ENCODE peak calls at places on chromosomes 11 and 22, in four cellular contexts. One of them, this sample, is unnamed.

GRCh38 chr11:79896258-79896657 is 455.4 kb upstream of the TENM4 start:
- DNase-seq in mammary epithelial cell: peak; percentile 31
- DNase-seq in WERI-Rb-1: no peak
- DNase-seq in naive thymus-derived CD4-positive, alpha-beta T cell: no peak
- DNase-seq in this sample: no peak

GRCh38 chr11:123122852-123123251 is 60.9 kb upstream of the HSPA8 start:
- DNase-seq in WERI-Rb-1: no peak
- DNase-seq in naive thymus-derived CD4-positive, alpha-beta T cell: no peak
- DNase-seq in mammary epithelial cell: no peak
- DNase-seq in this sample: no peak

GRCh38 chr11:64093233-64094039 is 57.7 kb downstream of the FLRT1 start:
- DNase-seq in naive thymus-derived CD4-positive, alpha-beta T cell: no peak
- DNase-seq in mammary epithelial cell: no peak
- DNase-seq in WERI-Rb-1: peak; percentile 62
- DNase-seq in this sample: no peak

GRCh38 chr22:37373451-37373850 is 53.8 kb downstream of the ELFN2 start:
- DNase-seq in naive thymus-derived CD4-positive, alpha-beta T cell: no peak
- DNase-seq in WERI-Rb-1: no peak
- DNase-seq in mammary epithelial cell: no peak
- DNase-seq in this sample: no peak

GRCh38 chr22:21739828-21740377 is 4.3 kb upstream of the YPEL1 start:
- DNase-seq in WERI-Rb-1: no peak
- DNase-seq in mammary epithelial cell: no peak
- DNase-seq in naive thymus-derived CD4-positive, alpha-beta T cell: no peak
- DNase-seq in this sample: no peak

GRCh38 chr11:78373689-78374088 is 43.9 kb downstream of the GAB2 start:
- DNase-seq in WERI-Rb-1: no peak
- DNase-seq in naive thymus-derived CD4-positive, alpha-beta T cell: no peak
- DNase-seq in mammary epithelial cell: no peak
- DNase-seq in this sample: no peak

GRCh38 chr11:123707606-123708205 is 33.8 kb downstream of the ZNF202 start:
- DNase-seq in mammary epithelial cell: peak; percentile 52
- DNase-seq in naive thymus-derived CD4-positive, alpha-beta T cell: peak; percentile 70
- DNase-seq in WERI-Rb-1: peak; percentile 81
- DNase-seq in this sample: no peak

GRCh38 chr11:86624366-86624765 is 48.0 kb downstream of the ME3 start:
- DNase-seq in WERI-Rb-1: no peak
- DNase-seq in naive thymus-derived CD4-positive, alpha-beta T cell: no peak
- DNase-seq in mammary epithelial cell: no peak
- DNase-seq in this sample: no peak

GRCh38 chr22:44888491-44888941 is 121.3 kb downstream of the PHF21B start:
- DNase-seq in naive thymus-derived CD4-positive, alpha-beta T cell: no peak
- DNase-seq in WERI-Rb-1: no peak
- DNase-seq in mammary epithelial cell: no peak
- DNase-seq in this sample: no peak

GRCh38 chr11:69471329-69472052 is 10.0 kb upstream of the LINC01488 start:
- DNase-seq in naive thymus-derived CD4-positive, alpha-beta T cell: no peak
- DNase-seq in WERI-Rb-1: no peak
- DNase-seq in mammary epithelial cell: no peak
- DNase-seq in this sample: no peak

GRCh38 chr11:47870404-47870803 is 22.3 kb upstream of the NUP160 start:
- DNase-seq in WERI-Rb-1: no peak
- DNase-seq in mammary epithelial cell: no peak
- DNase-seq in naive thymus-derived CD4-positive, alpha-beta T cell: no peak
- DNase-seq in this sample: no peak

GRCh38 chr11:1557904-1558831 is 13.9 kb downstream of the DUSP8 start:
- DNase-seq in naive thymus-derived CD4-positive, alpha-beta T cell: no peak
- DNase-seq in WERI-Rb-1: no peak
- DNase-seq in mammary epithelial cell: no peak
- DNase-seq in this sample: no peak

GRCh38 chr11:126416542-126417090 is 61.1 kb downstream of the ST3GAL4 start:
- DNase-seq in mammary epithelial cell: no peak
- DNase-seq in WERI-Rb-1: no peak
- DNase-seq in naive thymus-derived CD4-positive, alpha-beta T cell: peak; percentile 54
- DNase-seq in this sample: peak; percentile 32

GRCh38 chr11:131888230-131888826 is 517.9 kb downstream of the NTM start:
- DNase-seq in WERI-Rb-1: no peak
- DNase-seq in naive thymus-derived CD4-positive, alpha-beta T cell: no peak
- DNase-seq in mammary epithelial cell: peak; percentile 90
- DNase-seq in this sample: no peak

GRCh38 chr11:69529001-69529400 is 47.5 kb downstream of the LINC01488 start:
- DNase-seq in WERI-Rb-1: no peak
- DNase-seq in mammary epithelial cell: no peak
- DNase-seq in naive thymus-derived CD4-positive, alpha-beta T cell: no peak
- DNase-seq in this sample: no peak

GRCh38 chr11:119204066-119204465 is 2.1 kb upstream of the CBL start:
- DNase-seq in WERI-Rb-1: no peak
- DNase-seq in naive thymus-derived CD4-positive, alpha-beta T cell: no peak
- DNase-seq in mammary epithelial cell: no peak
- DNase-seq in this sample: no peak

GRCh38 chr11:13009921-13010736 is 1.0 kb downstream of the RASSF10 start:
- DNase-seq in naive thymus-derived CD4-positive, alpha-beta T cell: no peak
- DNase-seq in mammary epithelial cell: peak; percentile 68
- DNase-seq in WERI-Rb-1: peak; percentile 12
- DNase-seq in this sample: no peak

GRCh38 chr11:85826096-85826855 is 15.3 kb upstream of the SYTL2 start:
- DNase-seq in mammary epithelial cell: peak; percentile 41
- DNase-seq in naive thymus-derived CD4-positive, alpha-beta T cell: peak; percentile 28
- DNase-seq in WERI-Rb-1: peak; percentile 62
- DNase-seq in this sample: no peak

GRCh38 chr11:77379253-77379652 is 77.8 kb upstream of the GDPD4 start:
- DNase-seq in mammary epithelial cell: no peak
- DNase-seq in WERI-Rb-1: no peak
- DNase-seq in naive thymus-derived CD4-positive, alpha-beta T cell: no peak
- DNase-seq in this sample: no peak

GRCh38 chr11:120108154-120108784 is 29.6 kb downstream of the TRIM29 start:
- DNase-seq in WERI-Rb-1: peak; percentile 76
- DNase-seq in naive thymus-derived CD4-positive, alpha-beta T cell: peak; percentile 38
- DNase-seq in mammary epithelial cell: peak; percentile 50
- DNase-seq in this sample: peak; percentile 33

GRCh38 chr22:46405925-46406324 is 70.4 kb downstream of the TRMU start:
- DNase-seq in WERI-Rb-1: no peak
- DNase-seq in mammary epithelial cell: no peak
- DNase-seq in naive thymus-derived CD4-positive, alpha-beta T cell: no peak
- DNase-seq in this sample: no peak

GRCh38 chr22:50720301-50720845 is 17.6 kb upstream of the ACR start:
- DNase-seq in WERI-Rb-1: no peak
- DNase-seq in mammary epithelial cell: no peak
- DNase-seq in naive thymus-derived CD4-positive, alpha-beta T cell: no peak
- DNase-seq in this sample: no peak

GRCh38 chr11:44899959-44900358 is 50.7 kb downstream of the TP53I11 start:
- DNase-seq in naive thymus-derived CD4-positive, alpha-beta T cell: peak; percentile 13
- DNase-seq in mammary epithelial cell: peak; percentile 39
- DNase-seq in WERI-Rb-1: peak; percentile 53
- DNase-seq in this sample: no peak

GRCh38 chr11:123150882-123151281 is 44.2 kb downstream of the CLMP start:
- DNase-seq in naive thymus-derived CD4-positive, alpha-beta T cell: no peak
- DNase-seq in WERI-Rb-1: no peak
- DNase-seq in mammary epithelial cell: no peak
- DNase-seq in this sample: no peak

GRCh38 chr11:38718659-38719058 is 2120.6 kb upstream of the RAG2 start:
- DNase-seq in naive thymus-derived CD4-positive, alpha-beta T cell: no peak
- DNase-seq in WERI-Rb-1: no peak
- DNase-seq in mammary epithelial cell: no peak
- DNase-seq in this sample: no peak

GRCh38 chr11:108786281-108786990 is 121.6 kb downstream of the DDX10 start:
- DNase-seq in mammary epithelial cell: peak; percentile 8
- DNase-seq in WERI-Rb-1: no peak
- DNase-seq in naive thymus-derived CD4-positive, alpha-beta T cell: no peak
- DNase-seq in this sample: no peak

GRCh38 chr22:40244586-40244985 is 66.9 kb downstream of the TNRC6B start:
- DNase-seq in naive thymus-derived CD4-positive, alpha-beta T cell: no peak
- DNase-seq in WERI-Rb-1: no peak
- DNase-seq in mammary epithelial cell: no peak
- DNase-seq in this sample: no peak

GRCh38 chr11:2664331-2664730 is 35.5 kb downstream of the KCNQ1OT1 start:
- DNase-seq in naive thymus-derived CD4-positive, alpha-beta T cell: no peak
- DNase-seq in mammary epithelial cell: no peak
- DNase-seq in WERI-Rb-1: no peak
- DNase-seq in this sample: no peak

GRCh38 chr11:2662024-2662312 is 37.8 kb downstream of the KCNQ1OT1 start:
- DNase-seq in WERI-Rb-1: no peak
- DNase-seq in mammary epithelial cell: no peak
- DNase-seq in naive thymus-derived CD4-positive, alpha-beta T cell: no peak
- DNase-seq in this sample: no peak

GRCh38 chr11:2662430-2663299 is 37.1 kb downstream of the KCNQ1OT1 start:
- DNase-seq in mammary epithelial cell: no peak
- DNase-seq in naive thymus-derived CD4-positive, alpha-beta T cell: no peak
- DNase-seq in WERI-Rb-1: no peak
- DNase-seq in this sample: no peak

GRCh38 chr11:2663915-2664314 is 35.9 kb downstream of the KCNQ1OT1 start:
- DNase-seq in WERI-Rb-1: peak; percentile 2
- DNase-seq in naive thymus-derived CD4-positive, alpha-beta T cell: no peak
- DNase-seq in mammary epithelial cell: no peak
- DNase-seq in this sample: no peak

GRCh38 chr11:2663506-2663905 is 36.3 kb downstream of the KCNQ1OT1 start:
- DNase-seq in naive thymus-derived CD4-positive, alpha-beta T cell: no peak
- DNase-seq in mammary epithelial cell: no peak
- DNase-seq in WERI-Rb-1: no peak
- DNase-seq in this sample: no peak
- H3K9me3 ChIP-seq in naive thymus-derived CD4-positive, alpha-beta T cell: no peaks in the 10 kb centered on the region
- H3K9me3 ChIP-seq in mammary epithelial cell: peaks cover 20% of the 10 kb centered on the region
- H3K9me3 ChIP-seq in WERI-Rb-1: peaks cover 14% of the 10 kb centered on the region
- H3K9me3 ChIP-seq in this sample: no peaks in the 10 kb centered on the region

GRCh38 chr22:48556751-48557150 is 1270.9 kb downstream of the BRD1 start:
- DNase-seq in naive thymus-derived CD4-positive, alpha-beta T cell: no peak
- DNase-seq in mammary epithelial cell: no peak
- DNase-seq in WERI-Rb-1: no peak
- DNase-seq in this sample: no peak

GRCh38 chr22:48555606-48556005 is 1272.1 kb downstream of the BRD1 start:
- DNase-seq in mammary epithelial cell: no peak
- DNase-seq in WERI-Rb-1: no peak
- DNase-seq in naive thymus-derived CD4-positive, alpha-beta T cell: no peak
- DNase-seq in this sample: no peak

GRCh38 chr22:48558606-48559402 is 1268.9 kb downstream of the BRD1 start:
- DNase-seq in mammary epithelial cell: no peak
- DNase-seq in WERI-Rb-1: no peak
- DNase-seq in naive thymus-derived CD4-positive, alpha-beta T cell: no peak
- DNase-seq in this sample: no peak

GRCh38 chr22:48559647-48560388 is 1267.9 kb downstream of the BRD1 start:
- DNase-seq in naive thymus-derived CD4-positive, alpha-beta T cell: no peak
- DNase-seq in mammary epithelial cell: no peak
- DNase-seq in WERI-Rb-1: no peak
- DNase-seq in this sample: no peak

DNA sequence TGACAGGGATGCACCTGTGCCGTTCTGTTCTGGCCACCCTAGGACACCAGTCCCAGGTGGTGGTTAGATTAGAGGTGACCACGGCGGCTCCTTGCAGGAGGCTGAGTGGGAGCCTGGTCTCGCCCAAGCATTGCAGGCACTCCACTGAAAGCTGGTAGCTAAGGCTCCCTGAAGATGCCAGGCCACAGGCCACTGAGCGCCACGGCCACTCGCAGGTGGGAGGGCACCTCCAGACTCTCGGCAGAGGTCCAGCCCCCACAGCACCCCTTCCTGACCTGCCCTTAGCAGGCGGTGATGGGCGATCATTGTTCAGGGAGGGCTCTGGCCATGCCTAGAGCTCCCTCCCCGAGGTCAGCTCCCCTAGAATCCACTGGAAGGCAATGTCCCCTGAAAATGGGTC is 1270.2 kb downstream of the BRD1 start:
- DNase-seq in mammary epithelial cell: no peak
- DNase-seq in WERI-Rb-1: no peak
- DNase-seq in naive thymus-derived CD4-positive, alpha-beta T cell: no peak
- DNase-seq in this sample: no peak
- H3K9me3 ChIP-seq in mammary epithelial cell: peaks cover 50% of the 10 kb centered on the region
- H3K9me3 ChIP-seq in WERI-Rb-1: no peaks in the 10 kb centered on the region
- H3K9me3 ChIP-seq in naive thymus-derived CD4-positive, alpha-beta T cell: no peaks in the 10 kb centered on the region
- H3K9me3 ChIP-seq in this sample: no peaks in the 10 kb centered on the region

GRCh38 chr22:30968015-30968923 is at the start of gene MORC2:
- DNase-seq in naive thymus-derived CD4-positive, alpha-beta T cell: no peak
- DNase-seq in mammary epithelial cell: no peak
- DNase-seq in WERI-Rb-1: peak; percentile 74
- DNase-seq in this sample: no peak

GRCh38 chr22:30968924-30969531 is at the start of gene TUG1:
- DNase-seq in mammary epithelial cell: peak; percentile 97
- DNase-seq in WERI-Rb-1: peak; percentile 98
- DNase-seq in naive thymus-derived CD4-positive, alpha-beta T cell: peak; percentile 97
- DNase-seq in this sample: peak; percentile 92

GRCh38 chr22:30969532-30970355 is 679 bp downstream of the TUG1 start:
- DNase-seq in mammary epithelial cell: peak; percentile 39
- DNase-seq in WERI-Rb-1: peak; percentile 61
- DNase-seq in naive thymus-derived CD4-positive, alpha-beta T cell: no peak
- DNase-seq in this sample: peak; percentile 16

GRCh38 chr22:30964858-30965257 is 3.7 kb downstream of the MORC2 start:
- DNase-seq in naive thymus-derived CD4-positive, alpha-beta T cell: no peak
- DNase-seq in WERI-Rb-1: no peak
- DNase-seq in mammary epithelial cell: no peak
- DNase-seq in this sample: no peak

GRCh38 chr22:30970356-30970746 is 1.3 kb downstream of the TUG1 start:
- DNase-seq in naive thymus-derived CD4-positive, alpha-beta T cell: no peak
- DNase-seq in WERI-Rb-1: no peak
- DNase-seq in mammary epithelial cell: no peak
- DNase-seq in this sample: no peak
- H3K9me3 ChIP-seq in naive thymus-derived CD4-positive, alpha-beta T cell: peaks cover 39% of the 10 kb centered on the region
- H3K9me3 ChIP-seq in WERI-Rb-1: peaks cover 6% of the 10 kb centered on the region
- H3K9me3 ChIP-seq in mammary epithelial cell: peaks cover 15% of the 10 kb centered on the region
- H3K9me3 ChIP-seq in this sample: peaks cover 34% of the 10 kb centered on the region

DNA sequence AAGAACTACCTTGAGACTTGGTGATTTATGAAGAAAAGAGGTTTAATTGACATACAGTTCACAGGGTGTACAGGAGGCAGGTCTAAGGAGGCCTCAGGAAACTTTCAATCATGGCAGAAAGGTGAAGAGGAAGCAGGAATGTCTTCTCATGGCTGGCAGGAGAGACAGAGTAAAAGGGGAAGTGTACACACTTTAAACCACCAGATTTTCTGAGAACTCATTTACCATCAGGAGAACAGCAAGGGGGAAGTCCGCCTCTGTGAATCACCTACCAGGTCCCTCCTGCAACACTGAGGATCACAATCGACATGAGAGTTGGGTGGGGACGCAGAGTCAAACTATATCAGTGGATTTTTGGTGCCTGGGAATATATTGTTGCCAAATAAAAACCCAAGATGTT is 40.3 kb upstream of the OR5D13 start:
- DNase-seq in mammary epithelial cell: no peak
- DNase-seq in WERI-Rb-1: no peak
- DNase-seq in naive thymus-derived CD4-positive, alpha-beta T cell: no peak
- DNase-seq in this sample: no peak
- H3K9me3 ChIP-seq in mammary epithelial cell: peaks cover 9% of the 10 kb centered on the region
- H3K9me3 ChIP-seq in WERI-Rb-1: no peaks in the 10 kb centered on the region
- H3K9me3 ChIP-seq in naive thymus-derived CD4-positive, alpha-beta T cell: no peaks in the 10 kb centered on the region
- H3K9me3 ChIP-seq in this sample: no peaks in the 10 kb centered on the region

This sample was measured in T-helper 17 cell.